ENCODE peak calls at places on chromosomes 1 and 21, in seven cellular contexts. Z is fibroblast of the aortic adventitia, G is lower lobe of right lung, R is endothelial cell of umbilical vein, S is WERI-Rb-1, Q is heart right ventricle, F is GM23338. V is an unnamed sample.

GRCh38 chr21:44805226-44805625 is 3.6 kb upstream of the UBE2G2 start:
- DNase-seq in Z (no peak), G (no peak), R (no peak), S (no peak), Q (no peak), F (no peak), V (no peak)

GRCh38 chr1:5746611-5747427 is 245.4 kb downstream of the NPHP4 start:
- DNase-seq in Z (no peak), G (peak), R (no peak), S (no peak), Q (no peak), F (no peak), V (no peak)

GRCh38 chr1:246117066-246117791 is 389.9 kb downstream of the SMYD3 start:
- DNase-seq in Z (peak), G (no peak), R (peak), S (peak), Q (peak), F (peak), V (peak)

GRCh38 chr1:167168424-167168823 is 52.3 kb upstream of the POU2F1 start:
- DNase-seq in Z (no peak), G (no peak), R (no peak), S (no peak), Q (no peak), F (no peak), V (no peak)

GRCh38 chr1:41416081-41416480 is 54.8 kb downstream of the FOXO6 start:
- DNase-seq in Z (no peak), G (no peak), R (no peak), S (no peak), Q (no peak), F (no peak), V (no peak)

GRCh38 chr1:97353094-97353493 is 567.7 kb downstream of the DPYD start:
- DNase-seq in Z (no peak), G (no peak), R (no peak), S (no peak), Q (no peak), F (no peak), V (no peak)

GRCh38 chr1:220409751-220410370 is 118.1 kb upstream of the MARK1 start:
- DNase-seq in Z (no peak), G (no peak), R (no peak), S (no peak), Q (no peak), F (peak), V (no peak)

GRCh38 chr1:20069932-20070331 is at the start of gene PLA2G5:
- DNase-seq in Z (peak), G (no peak), R (no peak), S (peak), Q (peak), F (no peak), V (peak)

GRCh38 chr1:212256404-212256803 is 28.8 kb upstream of the PPP2R5A start:
- DNase-seq in Z (no peak), G (peak), R (no peak), S (no peak), Q (no peak), F (no peak), V (no peak)

DNA sequence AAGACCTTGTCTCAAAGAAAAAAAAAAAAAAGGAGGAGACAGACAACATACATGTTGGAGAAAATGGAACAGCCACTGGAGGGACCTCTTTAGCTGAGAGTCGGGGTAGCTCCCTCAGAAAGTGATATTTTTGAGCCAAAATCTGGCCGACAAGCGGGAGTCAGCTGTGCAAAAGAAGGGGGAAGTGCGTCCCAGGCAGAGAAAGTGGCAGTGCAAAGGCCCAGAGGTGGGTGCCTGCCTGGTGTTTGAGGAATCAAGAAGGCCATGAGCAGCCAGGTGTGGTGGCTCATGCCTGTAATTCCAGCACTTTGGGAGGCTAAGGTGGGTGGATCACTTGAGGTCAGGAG is 6.1 kb upstream of the CROCC start:
- DNase-seq in Z (peak), G (no peak), R (no peak), S (no peak), Q (no peak), F (peak), V (no peak)
- TF ChIP-seq CTCF in Z (no peak), G (no peak), R (no peak), S (no peak), Q (no peak), F (peak), V (peak)

DNA sequence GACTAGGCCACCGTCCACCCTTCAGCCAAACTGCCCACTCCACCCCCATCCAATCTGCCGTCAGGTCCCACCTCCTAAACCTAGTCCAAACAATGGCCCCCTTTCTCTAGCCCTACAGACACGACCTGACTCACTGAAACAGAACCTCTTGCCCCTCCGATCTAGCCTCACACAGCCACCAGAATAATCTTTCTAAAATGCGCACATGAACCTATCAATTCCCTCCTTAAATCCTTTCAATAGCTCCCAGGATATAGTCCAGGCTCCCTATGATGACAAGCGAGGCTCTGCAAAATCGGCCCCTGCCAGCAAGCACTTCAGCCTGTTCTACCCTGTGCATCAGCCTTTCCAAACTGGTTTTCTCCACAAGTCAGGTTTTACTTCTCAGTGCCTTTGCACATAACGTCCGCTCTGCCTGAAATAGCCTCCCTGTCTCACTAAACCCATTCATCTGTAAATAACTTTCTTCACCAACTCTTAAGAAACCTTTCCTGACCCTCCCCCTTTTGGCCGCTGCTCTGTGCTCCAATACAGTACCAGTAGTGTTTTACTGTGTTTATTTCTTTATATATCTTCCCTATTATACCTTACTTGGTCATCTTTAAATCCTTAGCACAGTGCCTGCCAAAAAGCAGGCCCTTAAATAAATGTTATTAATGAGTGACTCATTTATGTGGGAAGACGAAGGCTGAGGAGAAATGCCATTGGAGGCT is 9.0 kb upstream of the CDC20 start:
- DNase-seq in Z (peak), G (no peak), R (no peak), S (no peak), Q (peak), F (peak), V (peak)
- H3K4me3 ChIP-seq in Z (no peak), G (peak), R (peak), S (peak), Q (peak), F (peak), V (peak)

GRCh38 chr21:37263827-37264226 is 3.3 kb downstream of the VPS26C start:
- DNase-seq in Z (no peak), G (no peak), R (no peak), S (peak), Q (no peak), F (no peak), V (peak)

GRCh38 chr21:37259426-37259825 is 7.7 kb downstream of the VPS26C start:
- DNase-seq in Z (no peak), G (no peak), R (no peak), S (no peak), Q (no peak), F (no peak), V (no peak)

GRCh38 chr21:37253991-37254390 is 13.1 kb downstream of the VPS26C start:
- DNase-seq in Z (peak), G (no peak), R (no peak), S (no peak), Q (no peak), F (no peak), V (peak)

GRCh38 chr21:37257526-37257966 is 9.6 kb downstream of the VPS26C start:
- DNase-seq in Z (peak), G (peak), R (peak), S (peak), Q (peak), F (peak), V (peak)

DNA sequence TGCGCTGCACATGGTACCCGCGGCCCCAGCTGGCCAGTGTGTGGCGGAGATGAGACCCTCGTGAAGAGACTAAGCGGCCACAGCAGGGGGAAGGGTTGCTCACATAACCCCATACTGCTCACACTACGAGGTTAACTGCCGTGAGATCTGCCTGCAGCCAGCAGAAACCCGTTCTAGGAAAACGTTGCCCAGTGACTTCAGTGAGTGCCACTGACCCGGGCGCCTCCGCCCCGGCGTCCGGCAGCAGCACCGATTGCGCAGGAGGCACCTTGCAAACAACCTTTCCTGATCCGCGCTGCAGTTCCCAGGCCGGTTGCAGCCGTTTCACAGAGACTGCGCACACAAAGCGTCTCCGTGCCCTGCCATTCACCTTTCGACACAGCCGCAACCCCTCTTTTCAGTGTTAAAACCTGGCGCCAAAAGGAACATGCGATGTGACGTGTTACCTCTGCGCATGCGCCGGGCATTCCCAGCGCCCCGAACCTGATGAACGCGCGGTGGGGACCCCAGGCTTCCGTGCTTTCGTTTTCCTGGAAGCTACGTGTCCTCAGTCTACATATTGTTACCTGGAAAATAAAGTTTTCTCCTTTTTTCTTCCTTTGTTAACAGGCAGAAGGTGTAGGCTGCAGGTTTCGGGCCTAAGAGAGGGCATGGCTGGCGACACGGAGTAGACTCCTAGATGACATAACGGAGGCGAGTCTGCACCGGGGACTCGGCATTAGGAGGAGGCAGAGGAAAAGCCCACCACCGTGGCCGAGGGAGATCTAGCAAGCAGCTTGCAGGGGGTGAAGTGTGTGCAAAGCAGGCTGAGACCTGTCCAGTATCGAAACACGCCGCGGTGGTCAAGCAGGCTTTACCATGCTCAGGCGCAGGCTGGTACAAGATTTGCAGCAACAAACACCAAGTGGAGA is 8.9 kb downstream of the VPS26C start:
- DNase-seq in Z (peak), G (peak), R (peak), S (peak), Q (peak), F (peak), V (peak)
- TF ChIP-seq CTCF in Z (no peak), G (no peak), R (no peak), S (no peak), Q (no peak), F (no peak), V (no peak)

GRCh38 chr1:71037829-71038620 is 9.6 kb downstream of the PTGER3 start:
- DNase-seq in Z (no peak), G (no peak), R (no peak), S (no peak), Q (no peak), F (no peak), V (no peak)
- H3K4me3 ChIP-seq in Z (no peak), G (no peak), R (no peak), S (no peak), Q (no peak), F (no peak), V (no peak)

GRCh38 chr21:41726970-41727783 is 39.7 kb downstream of the RIPK4 start:
- DNase-seq in Z (peak), G (no peak), R (no peak), S (no peak), Q (peak), F (no peak), V (peak)
- TF ChIP-seq CTCF in Z (peak), G (no peak), R (no peak), S (no peak), Q (no peak), F (peak), V (no peak)